ENCODE peak calls at places on chromosomes 5 and 9, in six cellular contexts. C is heart right ventricle; N is H1; R is testis; A is CD8-positive, alpha-beta memory T cell; B is tibial nerve. G is an unnamed sample.
A peak's percentile ranks its signal among the peaks of the same experiment; 100 is the strongest.

GRCh38 chr9:97562542-97562941 is 61.1 kb downstream of the TMOD1 start:
- DNase-seq in C (no peak), N (no peak), R (peak; percentile 55), A (no peak), B (no peak), G (no peak)

GRCh38 chr5:76462097-76462702 is 59.1 kb downstream of the IQGAP2 start:
- DNase-seq in C (no peak), N (no peak), R (no peak), A (no peak), B (no peak), G (no peak)

GRCh38 chr5:151906246-151906645 is 18.4 kb downstream of the GLRA1 start:
- DNase-seq in C (no peak), N (no peak), R (no peak), A (no peak), B (no peak), G (no peak)

GRCh38 chr5:75023368-75024159 is 28.8 kb downstream of the GCNT4 start:
- DNase-seq in C (no peak), N (no peak), R (no peak), A (peak; percentile 58), B (no peak), G (no peak)

GRCh38 chr5:126122942-126123341 is 300.3 kb upstream of the GRAMD2B start:
- DNase-seq in C (no peak), N (no peak), R (no peak), A (no peak), B (no peak), G (no peak)

GRCh38 chr5:155943516-155944407 is 383.2 kb upstream of the SGCD start:
- DNase-seq in C (peak; percentile 31), N (peak; percentile 53), R (peak; percentile 71), A (peak; percentile 18), B (peak; percentile 28), G (peak; percentile 24)

GRCh38 chr5:82418608-82418950 is 140.4 kb upstream of the RPS23 start:
- DNase-seq in C (no peak), N (no peak), R (no peak), A (no peak), B (no peak), G (no peak)

GRCh38 chr9:27247756-27248155 is 49.2 kb downstream of the EQTN start:
- DNase-seq in C (no peak), N (peak; percentile 56), R (peak; percentile 63), A (no peak), B (peak; percentile 28), G (no peak)

GRCh38 chr5:117748336-117748735 is 1173.7 kb upstream of the SEMA6A start:
- DNase-seq in C (no peak), N (peak; percentile 45), R (no peak), A (no peak), B (no peak), G (no peak)

GRCh38 chr5:150788974-150789373 is 10.4 kb downstream of the SMIM3 start:
- DNase-seq in C (no peak), N (no peak), R (no peak), A (no peak), B (no peak), G (no peak)

GRCh38 chr9:87792831-87793288 is 66.9 kb downstream of the CTSL start:
- DNase-seq in C (peak; percentile 68), N (no peak), R (peak; percentile 45), A (no peak), B (peak; percentile 72), G (peak; percentile 62)

GRCh38 chr9:106621299-106621920 is 241.6 kb upstream of the ZNF462 start:
- DNase-seq in C (no peak), N (peak; percentile 48), R (no peak), A (no peak), B (no peak), G (no peak)

GRCh38 chr5:57042524-57042931 is 90.6 kb upstream of the MIER3 start:
- DNase-seq in C (no peak), N (no peak), R (no peak), A (no peak), B (no peak), G (no peak)

GRCh38 chr5:84113246-84114118 is 271.2 kb downstream of the EDIL3 start:
- DNase-seq in C (no peak), N (peak; percentile 45), R (no peak), A (no peak), B (no peak), G (no peak)

GRCh38 chr5:21007781-21008180 is 1019.8 kb upstream of the CDH18 start:
- DNase-seq in C (no peak), N (no peak), R (no peak), A (no peak), B (no peak), G (no peak)

GRCh38 chr9:98416294-98416693 is 160.8 kb upstream of the TBC1D2 start:
- DNase-seq in C (no peak), N (no peak), R (no peak), A (no peak), B (no peak), G (no peak)

GRCh38 chr5:136210259-136210658 is 17.3 kb upstream of the SMIM32 start:
- DNase-seq in C (no peak), N (no peak), R (no peak), A (no peak), B (no peak), G (no peak)

GRCh38 chr5:132270706-132271105 is 13.2 kb downstream of the PDLIM4 start:
- DNase-seq in C (peak; percentile 2), N (no peak), R (no peak), A (no peak), B (no peak), G (no peak)

GRCh38 chr9:19162026-19162366 is 34.7 kb upstream of the PLIN2 start:
- DNase-seq in C (no peak), N (no peak), R (no peak), A (no peak), B (no peak), G (no peak)

GRCh38 chr5:89012361-89012760 is 129.4 kb upstream of the MEF2C start:
- DNase-seq in C (no peak), N (no peak), R (no peak), A (no peak), B (no peak), G (no peak)

GRCh38 chr5:66987949-66988838 is 208.4 kb downstream of the CD180 start:
- DNase-seq in C (no peak), N (no peak), R (no peak), A (peak; percentile 30), B (no peak), G (no peak)

GRCh38 chr5:132052520-132052919 is 7.9 kb upstream of the IL3 start:
- DNase-seq in C (no peak), N (peak; percentile 32), R (peak; percentile 9), A (no peak), B (no peak), G (peak; percentile 12)

GRCh38 chr9:124698265-124698664 is 72.8 kb downstream of the NR6A1 start:
- DNase-seq in C (no peak), N (no peak), R (peak; percentile 65), A (no peak), B (no peak), G (no peak)

GRCh38 chr5:113162208-113162607 is 185.6 kb downstream of the DCP2 start:
- DNase-seq in C (no peak), N (no peak), R (no peak), A (no peak), B (no peak), G (no peak)

GRCh38 chr5:160197341-160198147 is 31.8 kb upstream of the FABP6 start:
- DNase-seq in C (peak; percentile 69), N (peak; percentile 54), R (peak; percentile 79), A (no peak), B (no peak), G (peak; percentile 42)

GRCh38 chr5:178496219-178496618 is 94.0 kb downstream of the COL23A1 start:
- DNase-seq in C (no peak), N (no peak), R (no peak), A (no peak), B (no peak), G (no peak)

GRCh38 chr9:111118256-111118950 is 80.1 kb upstream of the LPAR1 start:
- DNase-seq in C (no peak), N (no peak), R (no peak), A (no peak), B (no peak), G (no peak)

GRCh38 chr5:141513021-141513626 is 24.2 kb downstream of the PCDHGC5 start:
- DNase-seq in C (no peak), N (peak; percentile 70), R (peak; percentile 72), A (peak; percentile 22), B (peak; percentile 27), G (no peak)
- H3K36me3 ChIP-seq in C (peaks cover 38% of the 10 kb centered on the region), N (peaks cover 11% of the 10 kb centered on the region), R (no peaks in the 10 kb centered on the region), A (peaks cover 28% of the 10 kb centered on the region), B (no peaks in the 10 kb centered on the region), G (peaks cover 39% of the 10 kb centered on the region)

DNA sequence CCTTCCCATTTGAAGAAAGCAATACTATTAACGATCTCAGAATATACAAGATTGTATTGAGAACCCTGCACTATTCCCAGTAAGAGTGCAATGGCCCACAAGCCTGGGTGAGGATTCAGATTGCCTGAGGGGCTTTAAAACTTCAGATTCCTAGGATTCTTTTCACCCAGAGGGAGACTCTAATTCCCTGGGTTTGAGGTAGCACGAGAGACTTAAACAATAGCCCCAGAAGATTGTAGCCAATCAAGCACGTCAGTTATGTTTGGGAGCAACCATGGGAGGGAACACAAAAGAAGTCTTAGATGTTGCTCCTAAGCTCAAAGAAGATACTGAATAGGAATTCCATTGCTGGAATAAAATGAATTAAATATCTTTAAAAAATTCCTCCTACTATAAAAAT is 17.9 kb downstream of the MRPS27 start:
- DNase-seq in C (no peak), N (no peak), R (no peak), A (no peak), B (no peak), G (no peak)
- H3K4me3 ChIP-seq in C (no peak overlapping the region), N (no peak overlapping the region), R (no peak overlapping the region), A (no peak overlapping the region), B (no peak overlapping the region), G (no peak overlapping the region)

DNA sequence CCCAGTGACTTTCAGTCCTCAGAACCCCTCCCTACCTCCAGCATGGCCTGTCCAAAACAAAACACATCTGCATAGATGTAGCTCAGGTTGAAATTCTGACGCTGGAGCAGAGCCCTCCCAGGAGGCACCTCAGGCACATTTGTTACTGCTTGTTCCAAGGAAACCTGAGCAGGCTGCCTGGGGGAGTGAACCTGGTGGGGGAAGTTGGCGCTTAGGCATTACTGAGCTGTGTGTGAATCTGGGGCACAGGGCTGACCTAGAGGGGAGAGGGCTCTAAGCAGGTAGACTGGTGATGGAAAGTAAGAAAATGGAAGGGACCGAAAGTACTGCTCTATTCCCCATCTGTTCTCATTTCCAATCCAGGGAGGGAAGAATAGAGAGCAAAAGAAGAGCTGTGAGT is 88.9 kb upstream of the RUSC2 start:
- DNase-seq in C (no peak), N (peak; percentile 20), R (no peak), A (no peak), B (no peak), G (no peak)
- H3K36me3 ChIP-seq in C (peaks cover 89% of the 10 kb centered on the region), N (no peaks in the 10 kb centered on the region), R (no peaks in the 10 kb centered on the region), A (no peaks in the 10 kb centered on the region), B (peaks cover 5% of the 10 kb centered on the region), G (peaks cover 93% of the 10 kb centered on the region)

GRCh38 chr5:180168758-180169157 is 40.3 kb downstream of the RASGEF1C start:
- DNase-seq in C (no peak), N (no peak), R (no peak), A (no peak), B (no peak), G (no peak)

GRCh38 chr5:180169246-180170110 is 39.5 kb downstream of the RASGEF1C start:
- DNase-seq in C (no peak), N (no peak), R (no peak), A (no peak), B (no peak), G (no peak)

GRCh38 chr5:180171568-180172094 is 37.4 kb downstream of the RASGEF1C start:
- DNase-seq in C (no peak), N (no peak), R (no peak), A (no peak), B (no peak), G (no peak)

GRCh38 chr5:180170810-180171567 is 38.0 kb downstream of the RASGEF1C start:
- DNase-seq in C (no peak), N (no peak), R (no peak), A (no peak), B (no peak), G (no peak)

GRCh38 chr5:180170111-180170809 is 38.8 kb downstream of the RASGEF1C start:
- DNase-seq in C (no peak), N (no peak), R (no peak), A (no peak), B (peak; percentile 23), G (no peak)
- H3K4me3 ChIP-seq in C (no peak overlapping the region), N (no peak overlapping the region), R (no peak overlapping the region), A (no peak overlapping the region), B (peak overlapping the region; percentile 31), G (no peak overlapping the region)